ENCODE peak calls at places on chromosomes 1 and 21, in eight cellular contexts. Y is heart left ventricle, J is A549, A is breast epithelium, B is ovary, X is body of pancreas, U is prostate gland, F is K562. Z is an unnamed sample. For H3K9me3 and H3K4me1, the result is how much of the 10 kb centered on the place peaks cover.

GRCh38 chr1:93552751-93553455 is 105.0 kb downstream of the FNBP1L start:
- DNase-seq in Y (peak), J (no peak), A (no peak), B (no peak), X (no peak), U (no peak), F (no peak), Z (no peak)

GRCh38 chr1:79554620-79555160 is 548.2 kb upstream of the ADGRL4 start:
- DNase-seq in Y (no peak), J (no peak), A (no peak), B (no peak), X (no peak), U (no peak), F (no peak), Z (no peak)

GRCh38 chr1:163170975-163171676 is 31.6 kb downstream of the RGS5 start:
- DNase-seq in Y (no peak), J (no peak), A (no peak), B (no peak), X (no peak), U (no peak), F (peak), Z (no peak)

GRCh38 chr21:46226920-46227599 is 1.5 kb downstream of the LSS start:
- DNase-seq in Y (no peak), J (no peak), A (no peak), B (peak), X (peak), U (peak), F (no peak), Z (no peak)

GRCh38 chr1:3796215-3797193 is at the start of gene LRRC47:
- DNase-seq in Y (peak), J (peak), A (peak), B (peak), X (peak), U (peak), F (peak), Z (peak)

GRCh38 chr1:234111458-234112142 is 207.1 kb downstream of the SLC35F3 start:
- DNase-seq in Y (no peak), J (peak), A (no peak), B (no peak), X (peak), U (peak), F (peak), Z (peak)

GRCh38 chr21:38660333-38661295 is 145.1 kb upstream of the ETS2 start:
- DNase-seq in Y (peak), J (no peak), A (no peak), B (peak), X (no peak), U (no peak), F (no peak), Z (no peak)

GRCh38 chr1:173302366-173302765 is 95.2 kb upstream of the TNFSF4 start:
- DNase-seq in Y (no peak), J (no peak), A (no peak), B (no peak), X (no peak), U (no peak), F (no peak), Z (no peak)

GRCh38 chr1:29171089-29171488 is 10.6 kb downstream of the SRSF4 start:
- DNase-seq in Y (no peak), J (no peak), A (no peak), B (no peak), X (no peak), U (no peak), F (no peak), Z (no peak)

GRCh38 chr1:38125837-38126520 is 79.4 kb upstream of the POU3F1 start:
- DNase-seq in Y (no peak), J (no peak), A (no peak), B (no peak), X (no peak), U (no peak), F (no peak), Z (no peak)

GRCh38 chr1:155198547-155198906 is 9.2 kb downstream of the THBS3 start:
- DNase-seq in Y (no peak), J (no peak), A (no peak), B (no peak), X (no peak), U (no peak), F (no peak), Z (no peak)

GRCh38 chr21:38780879-38781278 is 24.9 kb upstream of the ETS2 start:
- DNase-seq in Y (no peak), J (no peak), A (no peak), B (no peak), X (no peak), U (no peak), F (no peak), Z (no peak)

GRCh38 chr21:44842087-44842486 is 24.2 kb upstream of the SUMO3 start:
- DNase-seq in Y (no peak), J (no peak), A (peak), B (no peak), X (no peak), U (no peak), F (no peak), Z (no peak)

GRCh38 chr1:202631076-202631923 is 79.0 kb downstream of the SYT2 start:
- DNase-seq in Y (no peak), J (no peak), A (no peak), B (no peak), X (no peak), U (no peak), F (no peak), Z (no peak)

GRCh38 chr1:85427844-85428243 is 37.1 kb downstream of the DDAH1 start:
- DNase-seq in Y (no peak), J (no peak), A (no peak), B (no peak), X (no peak), U (no peak), F (no peak), Z (no peak)

GRCh38 chr1:165634154-165634921 is 3.3 kb downstream of the MGST3 start:
- DNase-seq in Y (no peak), J (no peak), A (no peak), B (no peak), X (no peak), U (no peak), F (no peak), Z (no peak)

GRCh38 chr1:231036416-231036815 is 3.6 kb downstream of the FAM89A start:
- DNase-seq in Y (no peak), J (no peak), A (no peak), B (no peak), X (no peak), U (no peak), F (no peak), Z (peak)

GRCh38 chr1:55827350-55827749 is 612.2 kb upstream of the USP24 start:
- DNase-seq in Y (peak), J (peak), A (no peak), B (no peak), X (no peak), U (no peak), F (no peak), Z (no peak)

GRCh38 chr1:91894036-91894761 is 8.2 kb upstream of the TGFBR3 start:
- DNase-seq in Y (no peak), J (no peak), A (no peak), B (no peak), X (no peak), U (no peak), F (no peak), Z (no peak)

GRCh38 chr1:235441159-235441685 is 63.0 kb downstream of the B3GALNT2 start:
- DNase-seq in Y (no peak), J (no peak), A (no peak), B (no peak), X (no peak), U (no peak), F (no peak), Z (no peak)

GRCh38 chr1:39081266-39082139 is 55.4 kb downstream of the NDUFS5 start:
- DNase-seq in Y (no peak), J (no peak), A (no peak), B (peak), X (no peak), U (no peak), F (peak), Z (no peak)

GRCh38 chr1:55195523-55196233 is 19.5 kb downstream of the USP24 start:
- DNase-seq in Y (no peak), J (no peak), A (no peak), B (no peak), X (no peak), U (no peak), F (no peak), Z (no peak)

GRCh38 chr1:219153741-219154140 is 19.9 kb upstream of the LYPLAL1 start:
- DNase-seq in Y (no peak), J (no peak), A (no peak), B (no peak), X (no peak), U (no peak), F (no peak), Z (no peak)

GRCh38 chr1:203273869-203274602 is 31.3 kb upstream of the BTG2 start:
- DNase-seq in Y (peak), J (no peak), A (no peak), B (peak), X (no peak), U (no peak), F (no peak), Z (no peak)

GRCh38 chr1:200660719-200661118 is 9.0 kb downstream of the DDX59 start:
- DNase-seq in Y (peak), J (no peak), A (no peak), B (no peak), X (peak), U (no peak), F (no peak), Z (no peak)

GRCh38 chr1:232144696-232145230 is 485.2 kb downstream of the SIPA1L2 start:
- DNase-seq in Y (no peak), J (no peak), A (no peak), B (no peak), X (no peak), U (no peak), F (no peak), Z (no peak)

GRCh38 chr1:203128691-203129500 is 1.4 kb downstream of the ADORA1 start:
- DNase-seq in Y (no peak), J (no peak), A (peak), B (no peak), X (no peak), U (no peak), F (no peak), Z (no peak)

GRCh38 chr1:248857201-248857600 is 1.7 kb downstream of the ZNF692 start:
- DNase-seq in Y (no peak), J (no peak), A (no peak), B (no peak), X (no peak), U (no peak), F (no peak), Z (no peak)

DNA sequence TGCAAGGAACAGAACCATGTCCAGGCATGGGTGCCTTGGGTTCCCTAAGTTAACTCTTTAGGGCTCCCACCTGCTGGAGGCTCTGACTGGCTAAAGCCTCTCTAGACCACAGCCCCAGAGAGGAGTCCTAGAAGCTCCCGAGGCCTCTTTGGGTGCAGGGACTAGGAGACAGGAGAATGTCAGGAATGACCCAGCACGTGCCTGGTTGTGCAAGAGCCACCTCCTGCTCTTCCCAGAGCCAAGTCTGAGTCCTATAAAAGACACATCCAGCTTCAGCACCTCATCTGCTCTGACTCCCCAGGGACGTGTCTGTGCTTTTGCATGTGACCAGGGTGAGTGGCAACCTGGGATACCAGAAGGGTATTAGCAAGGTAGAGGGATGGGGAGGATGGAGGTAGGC is at the start of gene LCE2D:
- DNase-seq in Y (no peak), J (no peak), A (no peak), B (no peak), X (no peak), U (no peak), F (no peak), Z (no peak)
- H3K9me3 ChIP-seq in Y (under half), J (under half), A (under half), B (under half), X (under half), U (under half), F (under half), Z (under half)

DNA sequence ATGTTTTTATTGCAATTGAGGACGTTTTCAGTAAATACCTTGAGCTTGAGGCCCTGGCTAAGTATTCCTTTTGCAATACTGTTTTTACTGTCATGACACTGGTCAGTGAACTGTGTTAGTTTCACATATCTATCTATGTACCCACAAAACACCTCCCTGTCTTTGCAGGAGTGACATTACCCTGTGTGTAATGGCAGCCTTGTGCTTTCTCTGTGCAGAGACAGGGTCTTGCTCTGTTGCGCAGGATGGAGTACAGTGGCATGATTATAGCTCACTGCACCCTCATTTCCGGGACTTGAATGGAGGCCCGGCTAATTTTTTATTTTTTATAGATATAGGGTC is 8.9 kb downstream of the YBX1 start:
- DNase-seq in Y (no peak), J (no peak), A (no peak), B (no peak), X (no peak), U (no peak), F (no peak), Z (no peak)
- H3K4me1 ChIP-seq in Y (half or more), J (half or more), A (under half), B (under half), X (half or more), U (under half), F (under half), Z (half or more)

DNA sequence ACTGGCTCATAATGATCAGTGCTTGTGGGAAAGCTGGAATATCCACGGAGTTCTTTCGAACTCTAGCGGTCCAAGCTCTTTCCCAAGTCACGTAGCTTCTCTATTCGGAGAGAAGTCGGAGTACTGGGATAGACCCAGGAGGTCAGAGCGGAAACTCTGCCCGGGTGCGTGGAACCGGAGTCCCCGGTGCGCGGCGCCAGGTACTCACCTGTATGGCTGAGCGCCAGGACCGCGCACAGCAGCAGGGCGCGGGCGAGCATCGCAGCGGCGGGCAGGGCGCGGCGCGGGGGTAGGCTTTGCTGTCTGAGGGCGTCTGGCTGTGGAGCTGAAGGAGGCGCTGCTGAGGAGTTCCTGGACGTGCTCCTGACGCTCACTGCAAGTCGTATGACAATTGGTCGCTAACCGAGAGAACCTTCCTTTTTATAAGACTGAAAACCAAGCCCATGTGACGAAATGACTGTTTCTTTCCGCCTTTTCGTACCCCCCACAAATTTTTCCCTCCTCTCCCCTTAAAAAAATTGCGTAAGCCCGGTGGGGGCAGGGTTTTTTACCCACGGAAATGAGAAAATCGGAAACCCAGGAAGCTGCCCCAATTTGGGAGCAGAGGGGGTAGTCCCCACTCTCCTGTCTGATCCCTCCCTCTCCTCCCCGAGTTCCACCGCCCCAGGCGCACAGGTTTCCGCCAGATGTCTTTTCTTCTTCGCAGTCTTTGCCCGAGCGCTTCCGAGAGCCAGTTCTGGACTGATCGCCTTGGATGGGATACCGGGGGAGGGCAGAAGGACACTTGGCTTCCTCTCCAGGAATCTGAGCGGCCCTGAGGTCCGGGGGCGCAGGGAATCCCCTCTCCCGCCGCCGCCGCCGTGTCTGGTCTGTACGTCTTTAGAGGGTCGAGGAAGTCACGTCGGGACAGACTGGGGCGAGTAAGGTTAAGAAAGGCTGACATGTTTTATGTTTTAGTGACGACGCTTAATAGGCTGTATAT is at the start of gene PTGS2:
- DNase-seq in Y (peak), J (peak), A (peak), B (peak), X (peak), U (peak), F (no peak), Z (peak)
- TF ChIP-seq POLR2A in Y (peak), J (peak), A (peak), B (peak), X (no peak), U (peak), F (no peak), Z (peak)

GRCh38 chr1:110631836-110632620 is 25.9 kb upstream of the KCNA2 start:
- DNase-seq in Y (no peak), J (no peak), A (no peak), B (no peak), X (no peak), U (no peak), F (no peak), Z (no peak)
- H3K9me3 ChIP-seq in Y (under half), J (under half), A (under half), B (under half), X (under half), U (under half), F (under half), Z (under half)

Z was measured in adrenal gland.